ENCODE peak calls at places on chromosome 14, in seven cellular contexts. R is endothelial cell of umbilical vein; L is IMR-90; I is CD8-positive, alpha-beta T cell; N is cardiac muscle cell; S is MM.1S; M is suprapubic skin. V is an unnamed sample. For H3K27me3 and H3K4me1, the result is how much of the 10 kb centered on the place peaks cover.

GRCh38 chr14:40485688-40486087 is 1053.5 kb upstream of the FBXO33 start:
- DNase-seq in R (no peak), L (no peak), I (no peak), N (no peak), S (no peak), M (no peak), V (no peak)

GRCh38 chr14:61260939-61261776 is 20.0 kb downstream of the TMEM30B start:
- DNase-seq in R (no peak), L (peak), I (no peak), N (no peak), S (no peak), M (no peak), V (peak)

GRCh38 chr14:39396448-39396847 is 35.8 kb downstream of the FBXO33 start:
- DNase-seq in R (no peak), L (peak), I (no peak), N (no peak), S (no peak), M (no peak), V (no peak)

GRCh38 chr14:72605096-72605920 is 288.6 kb downstream of the DPF3 start:
- DNase-seq in R (no peak), L (no peak), I (no peak), N (no peak), S (no peak), M (no peak), V (no peak)

GRCh38 chr14:50371546-50371945 is 25.1 kb downstream of the CDKL1 start:
- DNase-seq in R (no peak), L (no peak), I (no peak), N (no peak), S (no peak), M (no peak), V (no peak)

GRCh38 chr14:65002586-65003210 is 16.0 kb downstream of the FNTB start:
- DNase-seq in R (no peak), L (peak), I (no peak), N (no peak), S (no peak), M (no peak), V (no peak)

GRCh38 chr14:77040995-77041744 is 12.7 kb upstream of the IRF2BPL start:
- DNase-seq in R (no peak), L (no peak), I (no peak), N (no peak), S (no peak), M (no peak), V (no peak)

GRCh38 chr14:66228267-66228970 is 257.8 kb upstream of the CCDC196 start:
- DNase-seq in R (no peak), L (no peak), I (no peak), N (no peak), S (no peak), M (no peak), V (peak)

GRCh38 chr14:91220581-91221000 is 23.9 kb downstream of the GPR68 start:
- DNase-seq in R (peak), L (no peak), I (no peak), N (no peak), S (no peak), M (no peak), V (peak)

GRCh38 chr14:67636361-67636919 is 16.7 kb downstream of the ARG2 start:
- DNase-seq in R (peak), L (peak), I (no peak), N (no peak), S (no peak), M (no peak), V (no peak)

GRCh38 chr14:30108975-30109700 is 181.5 kb upstream of the PRKD1 start:
- DNase-seq in R (no peak), L (peak), I (no peak), N (no peak), S (no peak), M (no peak), V (peak)

GRCh38 chr14:52877628-52878027 is 73.2 kb downstream of the FERMT2 start:
- DNase-seq in R (peak), L (peak), I (no peak), N (peak), S (no peak), M (no peak), V (no peak)

GRCh38 chr14:78316058-78316457 is 145.9 kb downstream of the NRXN3 start:
- DNase-seq in R (no peak), L (no peak), I (no peak), N (no peak), S (no peak), M (no peak), V (no peak)

GRCh38 chr14:31568151-31568550 is 6.9 kb downstream of the NUBPL start:
- DNase-seq in R (peak), L (peak), I (no peak), N (no peak), S (no peak), M (no peak), V (no peak)

DNA sequence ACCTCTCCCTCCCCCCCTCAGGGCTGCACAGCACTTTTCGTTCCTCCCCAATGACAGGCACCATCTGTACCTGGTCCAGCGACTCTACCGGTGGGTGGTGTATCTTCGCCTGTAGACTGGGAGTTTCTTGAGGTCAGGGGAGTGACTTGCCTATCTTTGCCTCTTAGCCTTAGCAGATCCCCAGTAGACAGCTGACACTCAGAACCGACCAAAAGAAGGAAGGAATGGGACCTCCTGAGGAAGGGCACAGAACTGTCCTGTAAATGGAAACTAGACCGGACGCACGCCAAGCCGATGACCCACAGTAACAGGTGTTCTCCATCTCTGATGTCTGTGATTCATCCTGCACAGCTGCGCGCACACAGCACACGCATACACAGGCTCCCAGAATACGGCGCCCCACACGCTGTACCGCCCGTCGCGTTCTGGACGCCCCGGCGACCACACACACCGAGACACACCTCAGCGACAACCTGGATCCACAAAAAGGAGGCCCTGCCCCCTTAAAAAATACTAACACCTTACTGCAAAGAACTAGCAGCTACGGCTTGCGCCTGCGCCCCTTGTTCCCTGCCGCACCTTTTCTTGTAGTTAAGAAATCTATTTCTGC is 673 bp upstream of the TTC9 start:
- DNase-seq in R (peak), L (peak), I (peak), N (no peak), S (peak), M (no peak), V (peak)
- H3K27me3 ChIP-seq in R (under half), L (under half), I (under half), N (under half), S (under half), M (under half), V (under half)

GRCh38 chr14:103633391-103633790 is 4.4 kb downstream of the KLC1 start:
- DNase-seq in R (no peak), L (no peak), I (no peak), N (no peak), S (no peak), M (no peak), V (no peak)
- H3K4me1 ChIP-seq in R (under half), L (under half), I (under half), N (under half), S (under half), M (half or more), V (under half)

DNA sequence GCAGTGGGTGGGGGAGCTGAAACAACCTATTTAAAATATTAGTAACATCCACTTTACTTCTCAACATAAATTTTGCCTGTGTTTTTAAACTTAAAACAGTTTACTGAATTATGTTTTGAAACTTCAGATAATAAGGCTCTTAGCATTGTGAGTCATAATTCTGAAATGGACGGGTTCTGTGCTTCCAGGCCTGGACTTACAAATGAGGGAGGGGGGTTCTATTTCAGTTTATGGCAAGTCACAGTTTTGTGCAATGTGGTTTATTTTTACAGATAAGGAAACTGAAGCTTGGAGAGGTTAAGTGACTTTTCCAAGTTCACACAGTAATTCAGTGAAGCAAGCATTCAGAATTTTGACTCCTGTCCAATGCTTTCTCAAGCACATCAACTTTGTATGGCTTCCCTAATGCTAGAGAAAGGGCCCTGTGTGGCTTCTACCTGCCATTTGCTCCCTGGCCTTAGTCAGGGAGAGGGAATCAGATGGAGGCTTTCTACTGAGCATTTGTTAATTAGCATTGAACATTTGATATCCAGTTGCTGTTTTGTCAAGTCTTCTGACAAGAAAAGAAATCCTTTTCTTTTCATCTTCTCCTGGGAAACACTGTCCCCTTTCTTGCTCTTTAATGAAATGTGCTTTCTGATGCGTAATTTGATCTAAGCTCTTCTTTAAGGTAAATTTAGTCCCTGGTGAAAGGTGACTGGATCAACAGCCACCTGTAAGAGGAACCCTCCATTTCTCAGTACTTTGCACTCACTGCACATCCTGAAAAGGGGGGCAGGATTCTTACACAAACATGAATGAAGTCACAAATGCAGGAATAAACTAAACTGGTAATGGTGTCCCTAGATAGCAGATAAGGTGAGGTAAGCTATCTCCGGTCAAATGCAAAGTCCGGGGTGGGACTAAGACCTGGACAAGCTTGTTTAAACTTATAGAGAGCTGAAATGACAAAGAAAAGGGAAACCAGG is 2.5 kb upstream of the SALL2 start:
- DNase-seq in R (no peak), L (peak), I (no peak), N (no peak), S (no peak), M (no peak), V (no peak)
- H3K27ac ChIP-seq in R (no peak), L (no peak), I (no peak), N (peak), S (no peak), M (no peak), V (no peak)

GRCh38 chr14:37603688-37604251 is 8.3 kb downstream of the TTC6 start:
- DNase-seq in R (no peak), L (no peak), I (no peak), N (no peak), S (no peak), M (no peak), V (no peak)

GRCh38 chr14:37599527-37600368 is 4.3 kb downstream of the TTC6 start:
- DNase-seq in R (no peak), L (no peak), I (no peak), N (no peak), S (no peak), M (no peak), V (no peak)

GRCh38 chr14:37601849-37602248 is 6.4 kb downstream of the TTC6 start:
- DNase-seq in R (no peak), L (no peak), I (no peak), N (no peak), S (no peak), M (no peak), V (no peak)

GRCh38 chr14:37600880-37601741 is 5.7 kb downstream of the TTC6 start:
- DNase-seq in R (no peak), L (no peak), I (no peak), N (no peak), S (no peak), M (no peak), V (no peak)

GRCh38 chr14:37602605-37603453 is 7.4 kb downstream of the TTC6 start:
- DNase-seq in R (no peak), L (no peak), I (no peak), N (no peak), S (no peak), M (no peak), V (no peak)
- H3K27me3 ChIP-seq in R (half or more), L (half or more), I (under half), N (half or more), S (under half), M (half or more), V (half or more)

V was measured in foreskin keratinocyte.